ENCODE peak calls at places on chromosomes 1 and 21, in five cellular contexts. P is iris pigment epithelial cell, A is NCI-H2081, L is right atrium auricular region, U is cardiac fibroblast. F is an unnamed sample.

GRCh38 chr1:204153667-204154066 is 1.8 kb upstream of the ETNK2 start:
- DNase-seq in U (no peak), A (no peak), P (no peak), L (no peak), F (no peak)

GRCh38 chr1:101756411-101756810 is 240.3 kb downstream of the OLFM3 start:
- DNase-seq in A (no peak), L (no peak), P (no peak), U (no peak), F (no peak)

GRCh38 chr1:163085041-163085903 is 16.1 kb downstream of the RGS4 start:
- DNase-seq in U (peak), L (no peak), P (peak), A (peak), F (no peak)

GRCh38 chr1:32150847-32151246 is 28.6 kb upstream of the TXLNA start:
- DNase-seq in P (no peak), U (no peak), L (no peak), A (no peak), F (no peak)

GRCh38 chr1:194024659-194025058 is 838.2 kb upstream of the B3GALT2 start:
- DNase-seq in L (no peak), P (peak), A (no peak), U (peak), F (no peak)

GRCh38 chr21:39048064-39048463 is 135.2 kb downstream of the PSMG1 start:
- DNase-seq in P (peak), A (peak), U (peak), L (no peak), F (no peak)

GRCh38 chr1:41810446-41810845 is 108.3 kb downstream of the HIVEP3 start:
- DNase-seq in U (peak), L (no peak), A (no peak), P (peak), F (no peak)

GRCh38 chr1:26553942-26554682 is 24.6 kb downstream of the RPS6KA1 start:
- DNase-seq in U (no peak), P (no peak), L (no peak), A (no peak), F (no peak)

GRCh38 chr21:28590722-28591121 is 402.0 kb downstream of the LTN1 start:
- DNase-seq in P (no peak), U (no peak), A (no peak), L (no peak), F (no peak)

GRCh38 chr1:47508900-47509488 is 71.2 kb downstream of the FOXD2 start:
- DNase-seq in L (no peak), A (no peak), P (no peak), U (no peak), F (no peak)

GRCh38 chr1:29237906-29238600 is 1.7 kb downstream of the PTPRU start:
- DNase-seq in A (no peak), U (peak), L (peak), P (peak), F (no peak)

GRCh38 chr1:234208791-234209190 is 164.5 kb upstream of the COA6 start:
- DNase-seq in P (peak), L (no peak), A (no peak), U (no peak), F (peak)

GRCh38 chr1:15090373-15090772 is 63.2 kb upstream of the TMEM51 start:
- DNase-seq in A (peak), P (no peak), L (no peak), U (peak), F (no peak)

GRCh38 chr1:160951443-160952128 is 3.0 kb downstream of the ITLN2 start:
- DNase-seq in U (peak), A (no peak), P (peak), L (no peak), F (no peak)

GRCh38 chr21:29697555-29698193 is 242.1 kb downstream of the GRIK1 start:
- DNase-seq in P (no peak), L (no peak), U (no peak), A (no peak), F (no peak)

GRCh38 chr1:172670316-172670715 is 11.4 kb downstream of the FASLG start:
- DNase-seq in P (no peak), L (no peak), U (no peak), A (no peak), F (peak)

GRCh38 chr21:36211660-36212512 is 55.3 kb downstream of the DOP1B start:
- DNase-seq in P (peak), U (peak), L (no peak), A (no peak), F (no peak)

GRCh38 chr1:154198756-154199562 is 7.1 kb upstream of the TPM3 start:
- DNase-seq in A (peak), L (no peak), U (peak), P (peak), F (no peak)

GRCh38 chr1:67652800-67653199 is 32.2 kb upstream of the GADD45A start:
- DNase-seq in L (no peak), A (no peak), U (peak), P (peak), F (peak)

GRCh38 chr1:199687321-199687720 is 340.2 kb upstream of the NR5A2 start:
- DNase-seq in A (no peak), P (peak), U (no peak), L (no peak), F (no peak)

GRCh38 chr1:175900171-175900570 is 156.8 kb upstream of the TNR start:
- DNase-seq in L (no peak), P (peak), U (no peak), A (no peak), F (peak)

GRCh38 chr1:156172696-156173470 is 19.5 kb downstream of the SEMA4A start:
- DNase-seq in A (no peak), L (no peak), P (no peak), U (no peak), F (no peak)

GRCh38 chr1:31694069-31694909 is 9.5 kb downstream of the COL16A1 start:
- DNase-seq in L (no peak), P (no peak), U (no peak), A (no peak), F (no peak)

GRCh38 chr1:36941579-36941978 is 92.7 kb downstream of the GRIK3 start:
- DNase-seq in U (no peak), P (no peak), L (no peak), A (no peak), F (no peak)

GRCh38 chr1:32981003-32981909 is 16.6 kb upstream of the RNF19B start:
- DNase-seq in P (peak), L (peak), U (peak), A (no peak), F (no peak)

GRCh38 chr1:52127181-52128175 is 14.4 kb upstream of the ZFYVE9 start:
- DNase-seq in P (peak), A (peak), L (no peak), U (peak), F (no peak)

GRCh38 chr1:172948457-172948856 is 102.3 kb downstream of the TNFSF18 start:
- DNase-seq in L (no peak), A (no peak), P (peak), U (peak), F (no peak)

GRCh38 chr1:19495816-19496528 is 10.6 kb upstream of the CAPZB start:
- DNase-seq in A (no peak), P (no peak), U (peak), L (no peak), F (no peak)

GRCh38 chr1:66769512-66770229 is 17.4 kb downstream of the DYNLT5 start:
- DNase-seq in P (no peak), L (no peak), A (no peak), U (no peak), F (no peak)

GRCh38 chr1:94193128-94193527 is 44.3 kb downstream of the ARHGAP29 start:
- DNase-seq in A (no peak), U (no peak), L (no peak), P (no peak), F (no peak)

GRCh38 chr1:214977133-214977532 is 105.4 kb upstream of the KCNK2 start:
- DNase-seq in A (no peak), U (no peak), P (no peak), L (no peak), F (no peak)

GRCh38 chr1:15218287-15219279 is 28.4 kb upstream of the FHAD1 start:
- DNase-seq in A (no peak), P (peak), U (peak), L (no peak), F (no peak)

GRCh38 chr1:176559474-176560390 is 96.8 kb downstream of the PAPPA2 start:
- DNase-seq in P (peak), U (peak), L (peak), A (peak), F (no peak)

GRCh38 chr1:100476736-100477135 is 61.2 kb upstream of the GPR88 start:
- DNase-seq in A (no peak), U (no peak), L (no peak), P (no peak), F (no peak)

GRCh38 chr1:208243522-208243850 is 698 bp downstream of the PLXNA2 start:
- DNase-seq in L (no peak), U (no peak), P (no peak), A (peak), F (no peak)

GRCh38 chr1:71908313-71908712 is 374.0 kb downstream of the NEGR1 start:
- DNase-seq in P (no peak), L (no peak), A (no peak), U (no peak), F (no peak)

GRCh38 chr1:231934797-231935196 is 308.2 kb downstream of the DISC1 start:
- DNase-seq in L (no peak), P (peak), U (peak), A (peak), F (no peak)

GRCh38 chr1:32427264-32427963 is 33.2 kb upstream of the BSDC1 start:
- DNase-seq in L (no peak), P (no peak), A (no peak), U (no peak), F (no peak)

GRCh38 chr1:30532621-30533020 is 190.8 kb downstream of the MATN1 start:
- DNase-seq in U (no peak), L (peak), P (no peak), A (no peak), F (no peak)

GRCh38 chr1:181383695-181384094 is 99.6 kb upstream of the CACNA1E start:
- DNase-seq in L (no peak), A (no peak), P (no peak), U (no peak), F (no peak)

F was measured in esophagus muscularis mucosa.